ENCODE peak calls at places on chromosome 10, in seven cellular contexts. H is neural crest cell; I is posterior cingulate gyrus; J is dermis blood vessel endothelial cell; T is activated naive CD4-positive, alpha-beta T cell treated with anti-CD3 and anti-CD28 coated beads, Interleukin-2, amount 10 ng/mL, durations not matched to agents 7 days and 5 days; B is fibroblast of the conjunctiva; O is fibroblast of mammary gland. V is an unnamed sample.

GRCh38 chr10:29820890-29821398 is 186.2 kb upstream of the SVIL start:
- DNase-seq in H (no peak), I (peak), J (no peak), T (no peak), B (no peak), O (no peak), V (peak)

GRCh38 chr10:86583983-86584382 is 62.4 kb upstream of the WAPL start:
- DNase-seq in H (no peak), I (no peak), J (no peak), T (peak), B (no peak), O (no peak), V (no peak)

GRCh38 chr10:1419796-1420429 is 317.4 kb downstream of the ADARB2 start:
- DNase-seq in H (no peak), I (no peak), J (no peak), T (no peak), B (no peak), O (no peak), V (no peak)

GRCh38 chr10:123972481-123973401 is 81.1 kb upstream of the CPXM2 start:
- DNase-seq in H (peak), I (peak), J (no peak), T (no peak), B (no peak), O (no peak), V (no peak)

GRCh38 chr10:28533571-28534304 is 820 bp downstream of the WAC start:
- DNase-seq in H (peak), I (peak), J (peak), T (peak), B (peak), O (peak), V (peak)

GRCh38 chr10:85265121-85265520 is 936.7 kb downstream of the CCSER2 start:
- DNase-seq in H (no peak), I (no peak), J (no peak), T (no peak), B (no peak), O (no peak), V (no peak)

GRCh38 chr10:13100349-13101294 is 659 bp downstream of the OPTN start:
- DNase-seq in H (peak), I (peak), J (peak), T (peak), B (no peak), O (peak), V (peak)

GRCh38 chr10:69629897-69630650 is at the start of gene FAM241B:
- DNase-seq in H (peak), I (peak), J (peak), T (peak), B (no peak), O (peak), V (peak)

GRCh38 chr10:65660006-65660405 is 1265.8 kb upstream of the LRRTM3 start:
- DNase-seq in H (no peak), I (no peak), J (no peak), T (no peak), B (no peak), O (no peak), V (no peak)

GRCh38 chr10:74875966-74876365 is 49.6 kb downstream of the KAT6B start:
- DNase-seq in H (no peak), I (no peak), J (no peak), T (no peak), B (no peak), O (no peak), V (no peak)

GRCh38 chr10:128662520-128662919 is 536.3 kb upstream of the MKI67 start:
- DNase-seq in H (no peak), I (no peak), J (no peak), T (no peak), B (no peak), O (no peak), V (no peak)

GRCh38 chr10:50610364-50610763 is 13.4 kb downstream of the SGMS1 start:
- DNase-seq in H (no peak), I (no peak), J (no peak), T (no peak), B (no peak), O (no peak), V (no peak)

GRCh38 chr10:36280886-36281499 is 638.9 kb upstream of the FZD8 start:
- DNase-seq in H (no peak), I (no peak), J (no peak), T (no peak), B (no peak), O (no peak), V (no peak)

GRCh38 chr10:451021-451471 is 238.4 kb downstream of the DIP2C start:
- DNase-seq in H (no peak), I (no peak), J (no peak), T (peak), B (no peak), O (no peak), V (no peak)

GRCh38 chr10:29731760-29732159 is 97.0 kb upstream of the SVIL start:
- DNase-seq in H (peak), I (no peak), J (no peak), T (no peak), B (no peak), O (no peak), V (no peak)

GRCh38 chr10:32983333-32983909 is 25.4 kb upstream of the ITGB1 start:
- DNase-seq in H (no peak), I (no peak), J (peak), T (no peak), B (peak), O (peak), V (peak)

GRCh38 chr10:132418520-132419416 is 21.8 kb downstream of the PWWP2B start:
- DNase-seq in H (no peak), I (no peak), J (no peak), T (no peak), B (no peak), O (no peak), V (peak)

GRCh38 chr10:23376175-23376787 is 31.7 kb upstream of the C10orf67 start:
- DNase-seq in H (no peak), I (no peak), J (no peak), T (no peak), B (no peak), O (no peak), V (no peak)

GRCh38 chr10:35216303-35216905 is 89.8 kb downstream of the CREM start:
- DNase-seq in H (no peak), I (no peak), J (peak), T (peak), B (no peak), O (peak), V (peak)

GRCh38 chr10:73117976-73118743 is 7.9 kb downstream of the NUDT13 start:
- DNase-seq in H (no peak), I (no peak), J (peak), T (no peak), B (no peak), O (peak), V (peak)

GRCh38 chr10:77249901-77250459 is 387.6 kb downstream of the KCNMA1 start:
- DNase-seq in H (no peak), I (no peak), J (no peak), T (no peak), B (no peak), O (no peak), V (no peak)

V was measured in Caki2.